ENCODE peak calls at places on chromosomes 6 and 20, in six cellular contexts. P is ascending aorta, W is A549, B is ovary, Z is esophagus muscularis mucosa, K is fibroblast of lung. V is an unnamed sample.
A peak's percentile ranks its signal among the peaks of the same experiment; 100 is the strongest.

GRCh38 chr6:56913276-56914138 is 41.4 kb upstream of the BEND6 start:
- DNase-seq in B (no peak), W (no peak), P (no peak), Z (no peak), K (peak; percentile 64), V (no peak)

GRCh38 chr20:20360464-20360863 is 7.4 kb upstream of the INSM1 start:
- DNase-seq in P (no peak), Z (no peak), W (peak; percentile 75), B (no peak), K (peak; percentile 71), V (peak; percentile 43)

GRCh38 chr6:4924872-4925271 is 79.0 kb downstream of the RPP40 start:
- DNase-seq in W (no peak), P (no peak), B (no peak), K (no peak), Z (no peak), V (no peak)

GRCh38 chr6:152723398-152723797 is 25.7 kb downstream of the MYCT1 start:
- DNase-seq in W (no peak), P (no peak), Z (no peak), K (no peak), B (no peak), V (no peak)

GRCh38 chr6:28977351-28978136 is 27.6 kb downstream of the ZNF311 start:
- DNase-seq in B (no peak), P (no peak), Z (no peak), W (no peak), K (peak; percentile 40), V (no peak)

GRCh38 chr20:50577175-50578018 is 67.2 kb downstream of the PTPN1 start:
- DNase-seq in B (no peak), Z (no peak), W (no peak), K (no peak), P (peak; percentile 58), V (no peak)

GRCh38 chr6:122620902-122621301 is 10.7 kb downstream of the PKIB start:
- DNase-seq in B (no peak), W (no peak), P (no peak), K (peak; percentile 62), Z (no peak), V (no peak)

GRCh38 chr6:71489736-71490135 is 201.1 kb downstream of the OGFRL1 start:
- DNase-seq in K (peak; percentile 81), P (peak; percentile 80), B (no peak), Z (no peak), W (peak; percentile 2), V (peak; percentile 78)

GRCh38 chr6:89281779-89282246 is 33.3 kb downstream of the GABRR2 start:
- DNase-seq in K (peak; percentile 45), P (no peak), Z (no peak), W (peak; percentile 58), B (no peak), V (no peak)

GRCh38 chr20:33477386-33478234 is 12.3 kb upstream of the CBFA2T2 start:
- DNase-seq in W (no peak), P (no peak), Z (no peak), K (no peak), B (no peak), V (no peak)

GRCh38 chr6:34248727-34249468 is at the start of gene SMIM29:
- DNase-seq in K (peak; percentile 93), W (peak; percentile 74), Z (peak; percentile 99), P (peak; percentile 98), B (peak; percentile 98), V (peak; percentile 87)

GRCh38 chr6:113857565-113858066 is 471 bp downstream of the MARCKS start:
- DNase-seq in W (peak; percentile 20), K (no peak), P (peak; percentile 65), Z (no peak), B (peak; percentile 46), V (no peak)

GRCh38 chr20:4781211-4781610 is 59.5 kb downstream of the PRND start:
- DNase-seq in B (no peak), P (no peak), W (no peak), K (no peak), Z (no peak), V (no peak)

GRCh38 chr6:56922645-56923044 is 32.3 kb upstream of the BEND6 start:
- DNase-seq in Z (no peak), B (no peak), K (no peak), P (no peak), W (no peak), V (no peak)

GRCh38 chr20:11140359-11140758 is 466.6 kb upstream of the JAG1 start:
- DNase-seq in K (peak; percentile 72), P (no peak), W (no peak), B (no peak), Z (no peak), V (peak; percentile 3)
- TF ChIP-seq CTCF in K (no peak), P (no peak), W (no peak), B (no peak), Z (no peak), V (no peak)

DNA sequence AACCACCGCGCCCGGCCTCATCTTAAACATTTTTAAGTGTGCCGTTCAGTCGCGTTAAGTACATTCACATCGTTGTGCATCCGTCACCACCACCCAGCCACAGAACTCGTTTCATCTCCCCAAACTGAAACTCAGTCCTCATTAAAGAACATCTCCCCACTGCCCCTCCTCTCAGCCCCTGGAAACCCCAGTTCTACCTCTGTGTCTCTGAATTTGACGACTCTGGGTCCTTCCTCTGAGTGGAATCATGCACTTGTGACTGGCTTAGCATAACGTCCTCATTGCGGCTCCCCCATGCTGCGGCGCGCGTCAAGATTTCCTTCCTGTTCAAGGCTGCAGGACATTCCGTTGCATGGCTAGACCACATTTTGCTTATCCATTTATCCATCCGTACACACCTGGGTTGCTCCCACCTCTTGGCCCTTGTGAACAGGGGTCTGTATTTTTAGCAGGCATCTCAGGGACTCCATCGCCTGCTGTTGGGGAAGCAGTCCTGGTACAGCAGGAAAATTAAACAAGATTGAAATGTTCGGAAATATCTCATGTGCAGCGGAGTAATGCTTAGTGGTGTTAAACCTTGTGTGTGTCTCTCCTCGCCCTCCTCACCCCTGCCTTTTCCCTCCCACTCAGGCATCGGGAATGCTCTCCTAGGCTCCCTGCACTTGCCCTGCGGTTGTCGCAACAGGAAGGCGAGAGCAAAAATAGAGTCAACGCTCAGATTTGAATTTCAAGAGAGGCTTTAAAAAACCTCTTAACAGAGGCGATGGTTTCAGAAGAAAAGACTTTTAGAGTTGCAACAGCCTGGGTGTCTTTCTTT is 127.9 kb downstream of the PXDC1 start:
- DNase-seq in K (no peak), Z (peak; percentile 88), P (no peak), B (no peak), W (no peak), V (no peak)
- H3K4me3 ChIP-seq in K (no peak overlapping the region), Z (no peak overlapping the region), P (no peak overlapping the region), B (no peak overlapping the region), W (no peak overlapping the region), V (no peak overlapping the region)

GRCh38 chr20:48686238-48687096 is 141.3 kb downstream of the PREX1 start:
- DNase-seq in W (no peak), Z (no peak), P (peak; percentile 84), B (no peak), K (peak; percentile 50), V (no peak)
- H3K27ac ChIP-seq in W (peak overlapping the region; percentile 2), Z (peak overlapping the region; percentile 42), P (peak overlapping the region; percentile 80), B (no peak overlapping the region), K (no peak overlapping the region), V (no peak overlapping the region)

DNA sequence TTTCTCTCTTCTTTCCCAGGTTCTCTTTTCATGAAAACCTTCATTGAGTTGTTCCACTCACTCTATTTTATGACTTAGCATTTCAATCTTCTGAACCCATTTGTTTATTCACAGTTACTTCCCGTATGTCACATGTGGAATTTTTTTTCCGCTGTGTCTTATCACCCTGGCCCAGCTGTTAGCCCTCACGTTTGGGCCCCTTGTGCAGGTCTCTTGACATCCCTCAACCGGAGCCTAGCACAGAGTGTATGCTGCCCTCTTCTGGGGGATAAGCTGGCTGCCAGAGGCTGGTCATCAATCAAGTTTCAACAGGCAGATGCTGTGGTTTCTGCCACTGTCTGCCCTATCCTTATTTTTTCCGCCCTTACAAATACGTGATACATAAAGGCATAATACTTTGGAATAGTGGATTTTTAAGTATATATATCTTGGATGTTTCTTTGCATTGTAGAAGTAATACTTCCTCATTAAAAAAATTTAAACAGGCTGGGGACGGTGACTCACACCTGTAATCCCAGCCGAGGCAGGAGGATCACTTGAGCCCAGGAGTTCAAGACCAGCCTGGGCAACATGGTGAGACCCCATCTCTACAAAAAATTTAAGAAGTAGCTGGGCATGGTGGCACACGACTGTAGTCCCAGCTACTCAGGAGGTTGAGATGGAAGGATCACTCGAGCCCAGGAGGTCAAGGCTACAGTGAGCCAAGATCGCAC is 38.8 kb upstream of the RNF8 start:
- DNase-seq in Z (no peak), P (no peak), W (peak; percentile 22), B (peak; percentile 51), K (peak; percentile 60), V (no peak)
- TF ChIP-seq CTCF in Z (no peak), P (no peak), W (peak; percentile 48), B (no peak), K (peak; percentile 62), V (peak; percentile 57)

V was measured in AG04450.